ENCODE peak calls at places on chromosome 7, in seven cellular contexts. One of them, this sample, is unnamed.

GRCh38 chr7:129166745-129167144 is 21.7 kb upstream of the SMO start:
- DNase-seq in cortex of kidney: no peak
- DNase-seq in stimulated activated CD8-positive, alpha-beta memory T cell treated with anti-CD3 and anti-CD28 coated beads, Interleukin-15, amount 100 ng/mL, for 24 hours: no peak
- DNase-seq in NCI-H1436 treated with DMSO at 0.1 percent for 48 hours: no peak
- DNase-seq in LoVo: no peak
- DNase-seq in GM23248: no peak
- DNase-seq in GM19239: no peak
- DNase-seq in this sample: no peak

GRCh38 chr7:23615331-23615730 is 18.1 kb downstream of the CCDC126 start:
- DNase-seq in LoVo: no peak
- DNase-seq in GM23248: no peak
- DNase-seq in cortex of kidney: no peak
- DNase-seq in stimulated activated CD8-positive, alpha-beta memory T cell treated with anti-CD3 and anti-CD28 coated beads, Interleukin-15, amount 100 ng/mL, for 24 hours: no peak
- DNase-seq in GM19239: no peak
- DNase-seq in NCI-H1436 treated with DMSO at 0.1 percent for 48 hours: no peak
- DNase-seq in this sample: no peak

GRCh38 chr7:47202146-47202768 is 379.7 kb downstream of the TNS3 start:
- DNase-seq in GM19239: no peak
- DNase-seq in GM23248: peak
- DNase-seq in LoVo: no peak
- DNase-seq in stimulated activated CD8-positive, alpha-beta memory T cell treated with anti-CD3 and anti-CD28 coated beads, Interleukin-15, amount 100 ng/mL, for 24 hours: no peak
- DNase-seq in cortex of kidney: no peak
- DNase-seq in NCI-H1436 treated with DMSO at 0.1 percent for 48 hours: no peak
- DNase-seq in this sample: no peak

GRCh38 chr7:2019693-2020511 is 212.8 kb downstream of the MAD1L1 start:
- DNase-seq in NCI-H1436 treated with DMSO at 0.1 percent for 48 hours: no peak
- DNase-seq in GM23248: peak
- DNase-seq in GM19239: peak
- DNase-seq in stimulated activated CD8-positive, alpha-beta memory T cell treated with anti-CD3 and anti-CD28 coated beads, Interleukin-15, amount 100 ng/mL, for 24 hours: no peak
- DNase-seq in cortex of kidney: no peak
- DNase-seq in LoVo: no peak
- DNase-seq in this sample: peak

GRCh38 chr7:41261081-41261480 is 441.8 kb downstream of the INHBA start:
- DNase-seq in GM19239: no peak
- DNase-seq in cortex of kidney: no peak
- DNase-seq in stimulated activated CD8-positive, alpha-beta memory T cell treated with anti-CD3 and anti-CD28 coated beads, Interleukin-15, amount 100 ng/mL, for 24 hours: no peak
- DNase-seq in NCI-H1436 treated with DMSO at 0.1 percent for 48 hours: no peak
- DNase-seq in LoVo: no peak
- DNase-seq in GM23248: no peak
- DNase-seq in this sample: no peak

GRCh38 chr7:129784437-129784782 is 168.3 kb downstream of the UBE2H start:
- DNase-seq in stimulated activated CD8-positive, alpha-beta memory T cell treated with anti-CD3 and anti-CD28 coated beads, Interleukin-15, amount 100 ng/mL, for 24 hours: no peak
- DNase-seq in NCI-H1436 treated with DMSO at 0.1 percent for 48 hours: no peak
- DNase-seq in GM19239: no peak
- DNase-seq in cortex of kidney: no peak
- DNase-seq in LoVo: no peak
- DNase-seq in GM23248: no peak
- DNase-seq in this sample: no peak

GRCh38 chr7:78587443-78588044 is 789.0 kb downstream of the PHTF2 start:
- DNase-seq in LoVo: no peak
- DNase-seq in stimulated activated CD8-positive, alpha-beta memory T cell treated with anti-CD3 and anti-CD28 coated beads, Interleukin-15, amount 100 ng/mL, for 24 hours: no peak
- DNase-seq in NCI-H1436 treated with DMSO at 0.1 percent for 48 hours: no peak
- DNase-seq in cortex of kidney: no peak
- DNase-seq in GM19239: no peak
- DNase-seq in GM23248: peak
- DNase-seq in this sample: no peak

GRCh38 chr7:148700693-148701092 is 2.0 kb downstream of the CUL1 start:
- DNase-seq in GM19239: no peak
- DNase-seq in cortex of kidney: no peak
- DNase-seq in LoVo: no peak
- DNase-seq in stimulated activated CD8-positive, alpha-beta memory T cell treated with anti-CD3 and anti-CD28 coated beads, Interleukin-15, amount 100 ng/mL, for 24 hours: no peak
- DNase-seq in GM23248: peak
- DNase-seq in NCI-H1436 treated with DMSO at 0.1 percent for 48 hours: no peak
- DNase-seq in this sample: peak

GRCh38 chr7:47180268-47180826 is 401.6 kb downstream of the TNS3 start:
- DNase-seq in LoVo: peak
- DNase-seq in GM23248: peak
- DNase-seq in cortex of kidney: no peak
- DNase-seq in stimulated activated CD8-positive, alpha-beta memory T cell treated with anti-CD3 and anti-CD28 coated beads, Interleukin-15, amount 100 ng/mL, for 24 hours: no peak
- DNase-seq in NCI-H1436 treated with DMSO at 0.1 percent for 48 hours: no peak
- DNase-seq in GM19239: no peak
- DNase-seq in this sample: no peak

GRCh38 chr7:116663744-116664143 is 8.3 kb upstream of the MET start:
- DNase-seq in GM23248: no peak
- DNase-seq in NCI-H1436 treated with DMSO at 0.1 percent for 48 hours: no peak
- DNase-seq in LoVo: no peak
- DNase-seq in GM19239: no peak
- DNase-seq in cortex of kidney: no peak
- DNase-seq in stimulated activated CD8-positive, alpha-beta memory T cell treated with anti-CD3 and anti-CD28 coated beads, Interleukin-15, amount 100 ng/mL, for 24 hours: no peak
- DNase-seq in this sample: no peak

GRCh38 chr7:151954866-151955820 is 1.1 kb upstream of the GALNTL5 start:
- DNase-seq in stimulated activated CD8-positive, alpha-beta memory T cell treated with anti-CD3 and anti-CD28 coated beads, Interleukin-15, amount 100 ng/mL, for 24 hours: no peak
- DNase-seq in NCI-H1436 treated with DMSO at 0.1 percent for 48 hours: no peak
- DNase-seq in cortex of kidney: no peak
- DNase-seq in GM23248: peak
- DNase-seq in GM19239: no peak
- DNase-seq in LoVo: no peak
- DNase-seq in this sample: no peak

GRCh38 chr7:151094675-151095074 is 8.4 kb downstream of the AGAP3 start:
- DNase-seq in cortex of kidney: no peak
- DNase-seq in NCI-H1436 treated with DMSO at 0.1 percent for 48 hours: no peak
- DNase-seq in GM23248: peak
- DNase-seq in LoVo: no peak
- DNase-seq in stimulated activated CD8-positive, alpha-beta memory T cell treated with anti-CD3 and anti-CD28 coated beads, Interleukin-15, amount 100 ng/mL, for 24 hours: no peak
- DNase-seq in GM19239: no peak
- DNase-seq in this sample: no peak

GRCh38 chr7:45890902-45891461 is 2.7 kb downstream of the IGFBP1 start:
- DNase-seq in GM19239: no peak
- DNase-seq in cortex of kidney: no peak
- DNase-seq in GM23248: peak
- DNase-seq in NCI-H1436 treated with DMSO at 0.1 percent for 48 hours: no peak
- DNase-seq in stimulated activated CD8-positive, alpha-beta memory T cell treated with anti-CD3 and anti-CD28 coated beads, Interleukin-15, amount 100 ng/mL, for 24 hours: no peak
- DNase-seq in LoVo: peak
- DNase-seq in this sample: no peak

GRCh38 chr7:108071551-108071950 is 58.6 kb downstream of the LAMB4 start:
- DNase-seq in stimulated activated CD8-positive, alpha-beta memory T cell treated with anti-CD3 and anti-CD28 coated beads, Interleukin-15, amount 100 ng/mL, for 24 hours: no peak
- DNase-seq in cortex of kidney: no peak
- DNase-seq in NCI-H1436 treated with DMSO at 0.1 percent for 48 hours: peak
- DNase-seq in GM19239: no peak
- DNase-seq in GM23248: no peak
- DNase-seq in LoVo: no peak
- DNase-seq in this sample: no peak

GRCh38 chr7:106018566-106019338 is 55.7 kb downstream of the CDHR3 start:
- DNase-seq in GM19239: no peak
- DNase-seq in LoVo: no peak
- DNase-seq in cortex of kidney: no peak
- DNase-seq in stimulated activated CD8-positive, alpha-beta memory T cell treated with anti-CD3 and anti-CD28 coated beads, Interleukin-15, amount 100 ng/mL, for 24 hours: no peak
- DNase-seq in NCI-H1436 treated with DMSO at 0.1 percent for 48 hours: no peak
- DNase-seq in GM23248: no peak
- DNase-seq in this sample: no peak

GRCh38 chr7:70700935-70701425 is 431.0 kb upstream of the GALNT17 start:
- DNase-seq in GM23248: no peak
- DNase-seq in NCI-H1436 treated with DMSO at 0.1 percent for 48 hours: no peak
- DNase-seq in stimulated activated CD8-positive, alpha-beta memory T cell treated with anti-CD3 and anti-CD28 coated beads, Interleukin-15, amount 100 ng/mL, for 24 hours: no peak
- DNase-seq in LoVo: no peak
- DNase-seq in cortex of kidney: no peak
- DNase-seq in GM19239: no peak
- DNase-seq in this sample: no peak

GRCh38 chr7:47596502-47597202 is 14.7 kb upstream of the TNS3 start:
- DNase-seq in cortex of kidney: no peak
- DNase-seq in GM19239: no peak
- DNase-seq in stimulated activated CD8-positive, alpha-beta memory T cell treated with anti-CD3 and anti-CD28 coated beads, Interleukin-15, amount 100 ng/mL, for 24 hours: no peak
- DNase-seq in LoVo: no peak
- DNase-seq in GM23248: peak
- DNase-seq in NCI-H1436 treated with DMSO at 0.1 percent for 48 hours: no peak
- DNase-seq in this sample: no peak

GRCh38 chr7:157541295-157541608 is 204.4 kb downstream of the DNAJB6 start:
- DNase-seq in GM19239: no peak
- DNase-seq in cortex of kidney: no peak
- DNase-seq in stimulated activated CD8-positive, alpha-beta memory T cell treated with anti-CD3 and anti-CD28 coated beads, Interleukin-15, amount 100 ng/mL, for 24 hours: no peak
- DNase-seq in LoVo: no peak
- DNase-seq in NCI-H1436 treated with DMSO at 0.1 percent for 48 hours: no peak
- DNase-seq in GM23248: no peak
- DNase-seq in this sample: no peak

GRCh38 chr7:156091515-156092080 is 279.3 kb upstream of the SHH start:
- DNase-seq in LoVo: no peak
- DNase-seq in stimulated activated CD8-positive, alpha-beta memory T cell treated with anti-CD3 and anti-CD28 coated beads, Interleukin-15, amount 100 ng/mL, for 24 hours: no peak
- DNase-seq in GM23248: no peak
- DNase-seq in NCI-H1436 treated with DMSO at 0.1 percent for 48 hours: no peak
- DNase-seq in GM19239: no peak
- DNase-seq in cortex of kidney: no peak
- DNase-seq in this sample: no peak

GRCh38 chr7:142832452-142832851 is 22.4 kb upstream of the EPHB6 start:
- DNase-seq in NCI-H1436 treated with DMSO at 0.1 percent for 48 hours: no peak
- DNase-seq in cortex of kidney: no peak
- DNase-seq in GM23248: no peak
- DNase-seq in GM19239: no peak
- DNase-seq in stimulated activated CD8-positive, alpha-beta memory T cell treated with anti-CD3 and anti-CD28 coated beads, Interleukin-15, amount 100 ng/mL, for 24 hours: no peak
- DNase-seq in LoVo: no peak
- DNase-seq in this sample: no peak

GRCh38 chr7:135320277-135320676 is 86.6 kb downstream of the STRA8 start:
- DNase-seq in LoVo: peak
- DNase-seq in NCI-H1436 treated with DMSO at 0.1 percent for 48 hours: no peak
- DNase-seq in GM19239: no peak
- DNase-seq in cortex of kidney: no peak
- DNase-seq in GM23248: peak
- DNase-seq in stimulated activated CD8-positive, alpha-beta memory T cell treated with anti-CD3 and anti-CD28 coated beads, Interleukin-15, amount 100 ng/mL, for 24 hours: no peak
- DNase-seq in this sample: no peak

GRCh38 chr7:127844165-127844564 is 187.1 kb downstream of the LRRC4 start:
- DNase-seq in stimulated activated CD8-positive, alpha-beta memory T cell treated with anti-CD3 and anti-CD28 coated beads, Interleukin-15, amount 100 ng/mL, for 24 hours: no peak
- DNase-seq in GM19239: no peak
- DNase-seq in LoVo: no peak
- DNase-seq in cortex of kidney: no peak
- DNase-seq in NCI-H1436 treated with DMSO at 0.1 percent for 48 hours: no peak
- DNase-seq in GM23248: no peak
- DNase-seq in this sample: no peak

This sample was measured in activated gamma-delta T cell treated with Interleukin-2 at 50 U/mL for 16 hours.